ENCODE peak calls at places on chromosomes 6 and 20, in four cellular contexts. One of them, this sample, is unnamed.
A peak's percentile ranks its signal among the peaks of the same experiment; 100 is the strongest.

GRCh38 chr6:77620290-77620882 is 32.5 kb upstream of the MEI4 start:
- DNase-seq in GDM1: no peak
- DNase-seq in stimulated activated CD4-positive, alpha-beta T cell treated with anti-CD3 and anti-CD28 coated beads, Interleukin-4, amount 100 ng/mL, for 48 hours: no peak
- DNase-seq in astrocyte of the hippocampus: peak; percentile 48
- DNase-seq in this sample: peak; percentile 10

GRCh38 chr20:61230166-61230565 is 21.9 kb upstream of the CDH4 start:
- DNase-seq in GDM1: no peak
- DNase-seq in stimulated activated CD4-positive, alpha-beta T cell treated with anti-CD3 and anti-CD28 coated beads, Interleukin-4, amount 100 ng/mL, for 48 hours: no peak
- DNase-seq in astrocyte of the hippocampus: no peak
- DNase-seq in this sample: no peak

GRCh38 chr20:20736303-20736702 is 23.9 kb upstream of the RALGAPA2 start:
- DNase-seq in GDM1: no peak
- DNase-seq in stimulated activated CD4-positive, alpha-beta T cell treated with anti-CD3 and anti-CD28 coated beads, Interleukin-4, amount 100 ng/mL, for 48 hours: no peak
- DNase-seq in astrocyte of the hippocampus: no peak
- DNase-seq in this sample: no peak

GRCh38 chr20:50027611-50028105 is 44.9 kb downstream of the SNAI1 start:
- DNase-seq in GDM1: no peak
- DNase-seq in stimulated activated CD4-positive, alpha-beta T cell treated with anti-CD3 and anti-CD28 coated beads, Interleukin-4, amount 100 ng/mL, for 48 hours: no peak
- DNase-seq in astrocyte of the hippocampus: peak; percentile 98
- DNase-seq in this sample: no peak

GRCh38 chr20:50491926-50492634 is 18.1 kb upstream of the PTPN1 start:
- DNase-seq in GDM1: no peak
- DNase-seq in stimulated activated CD4-positive, alpha-beta T cell treated with anti-CD3 and anti-CD28 coated beads, Interleukin-4, amount 100 ng/mL, for 48 hours: no peak
- DNase-seq in astrocyte of the hippocampus: no peak
- DNase-seq in this sample: no peak

GRCh38 chr20:32965115-32965514 is 39.1 kb downstream of the SUN5 start:
- DNase-seq in GDM1: no peak
- DNase-seq in stimulated activated CD4-positive, alpha-beta T cell treated with anti-CD3 and anti-CD28 coated beads, Interleukin-4, amount 100 ng/mL, for 48 hours: no peak
- DNase-seq in astrocyte of the hippocampus: no peak
- DNase-seq in this sample: no peak

GRCh38 chr6:157281570-157281969 is 41.7 kb downstream of the TMEM242 start:
- DNase-seq in GDM1: no peak
- DNase-seq in stimulated activated CD4-positive, alpha-beta T cell treated with anti-CD3 and anti-CD28 coated beads, Interleukin-4, amount 100 ng/mL, for 48 hours: no peak
- DNase-seq in astrocyte of the hippocampus: no peak
- DNase-seq in this sample: no peak

GRCh38 chr6:6781172-6781876 is 192.8 kb downstream of the LY86 start:
- DNase-seq in GDM1: no peak
- DNase-seq in stimulated activated CD4-positive, alpha-beta T cell treated with anti-CD3 and anti-CD28 coated beads, Interleukin-4, amount 100 ng/mL, for 48 hours: no peak
- DNase-seq in astrocyte of the hippocampus: peak; percentile 89
- DNase-seq in this sample: no peak

GRCh38 chr6:26216015-26216885 is 129.0 kb downstream of the HFE start:
- DNase-seq in GDM1: peak; percentile 93
- DNase-seq in stimulated activated CD4-positive, alpha-beta T cell treated with anti-CD3 and anti-CD28 coated beads, Interleukin-4, amount 100 ng/mL, for 48 hours: peak; percentile 52
- DNase-seq in astrocyte of the hippocampus: peak; percentile 96
- DNase-seq in this sample: no peak

GRCh38 chr20:34066476-34067090 is 45.5 kb downstream of the EIF2S2 start:
- DNase-seq in GDM1: no peak
- DNase-seq in stimulated activated CD4-positive, alpha-beta T cell treated with anti-CD3 and anti-CD28 coated beads, Interleukin-4, amount 100 ng/mL, for 48 hours: no peak
- DNase-seq in astrocyte of the hippocampus: no peak
- DNase-seq in this sample: no peak

GRCh38 chr6:113172531-113172966 is 684.6 kb upstream of the MARCKS start:
- DNase-seq in GDM1: no peak
- DNase-seq in stimulated activated CD4-positive, alpha-beta T cell treated with anti-CD3 and anti-CD28 coated beads, Interleukin-4, amount 100 ng/mL, for 48 hours: no peak
- DNase-seq in astrocyte of the hippocampus: peak; percentile 46
- DNase-seq in this sample: no peak

GRCh38 chr6:14275493-14275851 is 157.9 kb downstream of the CD83 start:
- DNase-seq in GDM1: no peak
- DNase-seq in stimulated activated CD4-positive, alpha-beta T cell treated with anti-CD3 and anti-CD28 coated beads, Interleukin-4, amount 100 ng/mL, for 48 hours: no peak
- DNase-seq in astrocyte of the hippocampus: peak; percentile 56
- DNase-seq in this sample: no peak

GRCh38 chr6:127366281-127367022 is 23.0 kb upstream of the ECHDC1 start:
- DNase-seq in GDM1: no peak
- DNase-seq in stimulated activated CD4-positive, alpha-beta T cell treated with anti-CD3 and anti-CD28 coated beads, Interleukin-4, amount 100 ng/mL, for 48 hours: no peak
- DNase-seq in astrocyte of the hippocampus: peak; percentile 93
- DNase-seq in this sample: no peak

GRCh38 chr6:136920858-136921520 is 1.1 kb upstream of the SLC35D3 start:
- DNase-seq in GDM1: no peak
- DNase-seq in stimulated activated CD4-positive, alpha-beta T cell treated with anti-CD3 and anti-CD28 coated beads, Interleukin-4, amount 100 ng/mL, for 48 hours: no peak
- DNase-seq in astrocyte of the hippocampus: peak; percentile 33
- DNase-seq in this sample: no peak

GRCh38 chr6:117956386-117956785 is 49.3 kb downstream of the SLC35F1 start:
- DNase-seq in GDM1: no peak
- DNase-seq in stimulated activated CD4-positive, alpha-beta T cell treated with anti-CD3 and anti-CD28 coated beads, Interleukin-4, amount 100 ng/mL, for 48 hours: no peak
- DNase-seq in astrocyte of the hippocampus: peak; percentile 83
- DNase-seq in this sample: no peak

GRCh38 chr6:25312034-25312620 is 33.0 kb downstream of the CARMIL1 start:
- DNase-seq in GDM1: no peak
- DNase-seq in stimulated activated CD4-positive, alpha-beta T cell treated with anti-CD3 and anti-CD28 coated beads, Interleukin-4, amount 100 ng/mL, for 48 hours: no peak
- DNase-seq in astrocyte of the hippocampus: no peak
- DNase-seq in this sample: no peak

GRCh38 chr6:75331134-75331533 is 46.5 kb upstream of the TMEM30A start:
- DNase-seq in GDM1: no peak
- DNase-seq in stimulated activated CD4-positive, alpha-beta T cell treated with anti-CD3 and anti-CD28 coated beads, Interleukin-4, amount 100 ng/mL, for 48 hours: no peak
- DNase-seq in astrocyte of the hippocampus: peak; percentile 17
- DNase-seq in this sample: no peak

GRCh38 chr6:26234421-26235239 is 130.4 kb upstream of the BTN3A2 start:
- DNase-seq in GDM1: peak; percentile 89
- DNase-seq in stimulated activated CD4-positive, alpha-beta T cell treated with anti-CD3 and anti-CD28 coated beads, Interleukin-4, amount 100 ng/mL, for 48 hours: peak; percentile 51
- DNase-seq in astrocyte of the hippocampus: peak; percentile 84
- DNase-seq in this sample: peak; percentile 72

GRCh38 chr20:42366626-42367025 is 748.4 kb upstream of the CHD6 start:
- DNase-seq in GDM1: no peak
- DNase-seq in stimulated activated CD4-positive, alpha-beta T cell treated with anti-CD3 and anti-CD28 coated beads, Interleukin-4, amount 100 ng/mL, for 48 hours: no peak
- DNase-seq in astrocyte of the hippocampus: peak; percentile 12
- DNase-seq in this sample: no peak

GRCh38 chr6:130482645-130483390 is 117.0 kb downstream of the TMEM200A start:
- DNase-seq in GDM1: no peak
- DNase-seq in stimulated activated CD4-positive, alpha-beta T cell treated with anti-CD3 and anti-CD28 coated beads, Interleukin-4, amount 100 ng/mL, for 48 hours: no peak
- DNase-seq in astrocyte of the hippocampus: no peak
- DNase-seq in this sample: no peak

GRCh38 chr20:14495066-14495465 is 157.7 kb upstream of the FLRT3 start:
- DNase-seq in GDM1: no peak
- DNase-seq in stimulated activated CD4-positive, alpha-beta T cell treated with anti-CD3 and anti-CD28 coated beads, Interleukin-4, amount 100 ng/mL, for 48 hours: no peak
- DNase-seq in astrocyte of the hippocampus: no peak
- DNase-seq in this sample: no peak

GRCh38 chr6:107115695-107116327 is 496 bp upstream of the BEND3 start:
- DNase-seq in GDM1: no peak
- DNase-seq in stimulated activated CD4-positive, alpha-beta T cell treated with anti-CD3 and anti-CD28 coated beads, Interleukin-4, amount 100 ng/mL, for 48 hours: peak; percentile 26
- DNase-seq in astrocyte of the hippocampus: peak; percentile 71
- DNase-seq in this sample: peak; percentile 64

GRCh38 chr6:153043719-153044118 is 41.2 kb upstream of the MTRF1L start:
- DNase-seq in GDM1: no peak
- DNase-seq in stimulated activated CD4-positive, alpha-beta T cell treated with anti-CD3 and anti-CD28 coated beads, Interleukin-4, amount 100 ng/mL, for 48 hours: no peak
- DNase-seq in astrocyte of the hippocampus: no peak
- DNase-seq in this sample: no peak

GRCh38 chr20:15154070-15154469 is 816.7 kb upstream of the FLRT3 start:
- DNase-seq in GDM1: no peak
- DNase-seq in stimulated activated CD4-positive, alpha-beta T cell treated with anti-CD3 and anti-CD28 coated beads, Interleukin-4, amount 100 ng/mL, for 48 hours: no peak
- DNase-seq in astrocyte of the hippocampus: no peak
- DNase-seq in this sample: no peak

GRCh38 chr6:135236732-135237131 is 55.6 kb downstream of the MYB start:
- DNase-seq in GDM1: no peak
- DNase-seq in stimulated activated CD4-positive, alpha-beta T cell treated with anti-CD3 and anti-CD28 coated beads, Interleukin-4, amount 100 ng/mL, for 48 hours: no peak
- DNase-seq in astrocyte of the hippocampus: no peak
- DNase-seq in this sample: no peak

GRCh38 chr6:138882369-138883017 is 86.6 kb downstream of the ECT2L start:
- DNase-seq in GDM1: no peak
- DNase-seq in stimulated activated CD4-positive, alpha-beta T cell treated with anti-CD3 and anti-CD28 coated beads, Interleukin-4, amount 100 ng/mL, for 48 hours: no peak
- DNase-seq in astrocyte of the hippocampus: no peak
- DNase-seq in this sample: no peak

GRCh38 chr6:81876977-81877376 is 124.5 kb upstream of the TENT5A start:
- DNase-seq in GDM1: no peak
- DNase-seq in stimulated activated CD4-positive, alpha-beta T cell treated with anti-CD3 and anti-CD28 coated beads, Interleukin-4, amount 100 ng/mL, for 48 hours: no peak
- DNase-seq in astrocyte of the hippocampus: no peak
- DNase-seq in this sample: no peak

GRCh38 chr6:139981810-139982550 is 607.5 kb upstream of the CITED2 start:
- DNase-seq in GDM1: no peak
- DNase-seq in stimulated activated CD4-positive, alpha-beta T cell treated with anti-CD3 and anti-CD28 coated beads, Interleukin-4, amount 100 ng/mL, for 48 hours: no peak
- DNase-seq in astrocyte of the hippocampus: peak; percentile 72
- DNase-seq in this sample: peak; percentile 72

GRCh38 chr20:50303573-50304500 is 113.2 kb downstream of the CEBPB start:
- DNase-seq in GDM1: no peak
- DNase-seq in stimulated activated CD4-positive, alpha-beta T cell treated with anti-CD3 and anti-CD28 coated beads, Interleukin-4, amount 100 ng/mL, for 48 hours: no peak
- DNase-seq in astrocyte of the hippocampus: peak; percentile 59
- DNase-seq in this sample: no peak

GRCh38 chr6:132391391-132392291 is 9.6 kb downstream of the MOXD1 start:
- DNase-seq in GDM1: no peak
- DNase-seq in stimulated activated CD4-positive, alpha-beta T cell treated with anti-CD3 and anti-CD28 coated beads, Interleukin-4, amount 100 ng/mL, for 48 hours: no peak
- DNase-seq in astrocyte of the hippocampus: peak; percentile 75
- DNase-seq in this sample: no peak

GRCh38 chr6:129680633-129681032 is 29.3 kb downstream of the ARHGAP18 start:
- DNase-seq in GDM1: no peak
- DNase-seq in stimulated activated CD4-positive, alpha-beta T cell treated with anti-CD3 and anti-CD28 coated beads, Interleukin-4, amount 100 ng/mL, for 48 hours: no peak
- DNase-seq in astrocyte of the hippocampus: no peak
- DNase-seq in this sample: no peak

GRCh38 chr6:148269386-148269785 is 73.3 kb upstream of the SASH1 start:
- DNase-seq in GDM1: no peak
- DNase-seq in stimulated activated CD4-positive, alpha-beta T cell treated with anti-CD3 and anti-CD28 coated beads, Interleukin-4, amount 100 ng/mL, for 48 hours: no peak
- DNase-seq in astrocyte of the hippocampus: no peak
- DNase-seq in this sample: no peak

GRCh38 chr6:56758120-56758519 is 115.4 kb upstream of the DST start:
- DNase-seq in GDM1: no peak
- DNase-seq in stimulated activated CD4-positive, alpha-beta T cell treated with anti-CD3 and anti-CD28 coated beads, Interleukin-4, amount 100 ng/mL, for 48 hours: no peak
- DNase-seq in astrocyte of the hippocampus: no peak
- DNase-seq in this sample: no peak

GRCh38 chr20:63425846-63426485 is 46.5 kb downstream of the KCNQ2 start:
- DNase-seq in GDM1: no peak
- DNase-seq in stimulated activated CD4-positive, alpha-beta T cell treated with anti-CD3 and anti-CD28 coated beads, Interleukin-4, amount 100 ng/mL, for 48 hours: no peak
- DNase-seq in astrocyte of the hippocampus: no peak
- DNase-seq in this sample: no peak

GRCh38 chr20:48828734-48829460 is 1.1 kb upstream of the PREX1 start:
- DNase-seq in GDM1: no peak
- DNase-seq in stimulated activated CD4-positive, alpha-beta T cell treated with anti-CD3 and anti-CD28 coated beads, Interleukin-4, amount 100 ng/mL, for 48 hours: no peak
- DNase-seq in astrocyte of the hippocampus: no peak
- DNase-seq in this sample: no peak

GRCh38 chr20:63005240-63005861 is 1.4 kb downstream of the BHLHE23 start:
- DNase-seq in GDM1: no peak
- DNase-seq in stimulated activated CD4-positive, alpha-beta T cell treated with anti-CD3 and anti-CD28 coated beads, Interleukin-4, amount 100 ng/mL, for 48 hours: no peak
- DNase-seq in astrocyte of the hippocampus: peak; percentile 18
- DNase-seq in this sample: no peak

GRCh38 chr6:14059791-14060436 is 57.7 kb upstream of the CD83 start:
- DNase-seq in GDM1: no peak
- DNase-seq in stimulated activated CD4-positive, alpha-beta T cell treated with anti-CD3 and anti-CD28 coated beads, Interleukin-4, amount 100 ng/mL, for 48 hours: no peak
- DNase-seq in astrocyte of the hippocampus: peak; percentile 79
- DNase-seq in this sample: no peak